ENCODE peak calls at places on chromosome 1, in six cellular contexts. One of them, this sample, is unnamed.

GRCh38 chr1:82562448-82562847 is 761.7 kb downstream of the ADGRL2 start:
- DNase-seq in stromal cell of bone marrow: no peak
- DNase-seq in omental fat pad: no peak
- DNase-seq in IMR-90: no peak
- DNase-seq in NCI-H446 treated with DMSO at 0.1 percent for 48 hours: no peak
- DNase-seq in hippocampal formation: no peak
- DNase-seq in this sample: no peak

GRCh38 chr1:226063362-226064167 is 1.0 kb downstream of the H3-3A start:
- DNase-seq in hippocampal formation: peak; percentile 31
- DNase-seq in omental fat pad: no peak
- DNase-seq in stromal cell of bone marrow: no peak
- DNase-seq in IMR-90: peak; percentile 28
- DNase-seq in NCI-H446 treated with DMSO at 0.1 percent for 48 hours: no peak
- DNase-seq in this sample: peak; percentile 80

GRCh38 chr1:180912211-180912800 is 391 bp upstream of the KIAA1614 start:
- DNase-seq in NCI-H446 treated with DMSO at 0.1 percent for 48 hours: no peak
- DNase-seq in IMR-90: peak; percentile 34
- DNase-seq in stromal cell of bone marrow: no peak
- DNase-seq in omental fat pad: no peak
- DNase-seq in hippocampal formation: peak; percentile 45
- DNase-seq in this sample: peak; percentile 60

GRCh38 chr1:15152318-15153183 is 996 bp upstream of the TMEM51 start:
- DNase-seq in NCI-H446 treated with DMSO at 0.1 percent for 48 hours: peak; percentile 64
- DNase-seq in omental fat pad: peak; percentile 42
- DNase-seq in hippocampal formation: peak; percentile 55
- DNase-seq in stromal cell of bone marrow: peak; percentile 73
- DNase-seq in IMR-90: peak; percentile 91
- DNase-seq in this sample: peak; percentile 87

GRCh38 chr1:45686081-45687013 is at the start of gene GPBP1L1:
- DNase-seq in stromal cell of bone marrow: peak; percentile 91
- DNase-seq in IMR-90: peak; percentile 97
- DNase-seq in hippocampal formation: peak; percentile 97
- DNase-seq in omental fat pad: peak; percentile 82
- DNase-seq in NCI-H446 treated with DMSO at 0.1 percent for 48 hours: peak; percentile 95
- DNase-seq in this sample: peak; percentile 99

GRCh38 chr1:56477164-56478111 is 101.9 kb downstream of the PLPP3 start:
- DNase-seq in omental fat pad: no peak
- DNase-seq in IMR-90: peak; percentile 65
- DNase-seq in NCI-H446 treated with DMSO at 0.1 percent for 48 hours: no peak
- DNase-seq in stromal cell of bone marrow: peak; percentile 24
- DNase-seq in hippocampal formation: peak; percentile 49
- DNase-seq in this sample: peak; percentile 69

GRCh38 chr1:236150291-236150940 is 8.1 kb downstream of the GPR137B start:
- DNase-seq in hippocampal formation: no peak
- DNase-seq in NCI-H446 treated with DMSO at 0.1 percent for 48 hours: no peak
- DNase-seq in omental fat pad: no peak
- DNase-seq in IMR-90: no peak
- DNase-seq in stromal cell of bone marrow: no peak
- DNase-seq in this sample: no peak

GRCh38 chr1:54812801-54813478 is 11.8 kb upstream of the TTC22 start:
- DNase-seq in NCI-H446 treated with DMSO at 0.1 percent for 48 hours: no peak
- DNase-seq in omental fat pad: no peak
- DNase-seq in IMR-90: no peak
- DNase-seq in stromal cell of bone marrow: no peak
- DNase-seq in hippocampal formation: no peak
- DNase-seq in this sample: peak; percentile 20

GRCh38 chr1:22410401-22410800 is 41.2 kb upstream of the ZBTB40 start:
- DNase-seq in NCI-H446 treated with DMSO at 0.1 percent for 48 hours: no peak
- DNase-seq in hippocampal formation: no peak
- DNase-seq in omental fat pad: no peak
- DNase-seq in stromal cell of bone marrow: no peak
- DNase-seq in IMR-90: no peak
- DNase-seq in this sample: no peak

GRCh38 chr1:230090194-230090711 is 23.2 kb downstream of the GALNT2 start:
- DNase-seq in stromal cell of bone marrow: no peak
- DNase-seq in omental fat pad: no peak
- DNase-seq in hippocampal formation: no peak
- DNase-seq in NCI-H446 treated with DMSO at 0.1 percent for 48 hours: no peak
- DNase-seq in IMR-90: peak; percentile 87
- DNase-seq in this sample: no peak

GRCh38 chr1:119040906-119041305 is 52.8 kb upstream of the TBX15 start:
- DNase-seq in omental fat pad: peak; percentile 30
- DNase-seq in stromal cell of bone marrow: peak; percentile 28
- DNase-seq in hippocampal formation: no peak
- DNase-seq in NCI-H446 treated with DMSO at 0.1 percent for 48 hours: peak; percentile 47
- DNase-seq in IMR-90: peak; percentile 68
- DNase-seq in this sample: peak; percentile 78

GRCh38 chr1:203492486-203493130 is 1.3 kb upstream of the OPTC start:
- DNase-seq in IMR-90: no peak
- DNase-seq in NCI-H446 treated with DMSO at 0.1 percent for 48 hours: peak; percentile 69
- DNase-seq in omental fat pad: no peak
- DNase-seq in hippocampal formation: no peak
- DNase-seq in stromal cell of bone marrow: no peak
- DNase-seq in this sample: no peak

GRCh38 chr1:27601771-27602509 is 2.0 kb downstream of the AHDC1 start:
- DNase-seq in hippocampal formation: peak; percentile 63
- DNase-seq in stromal cell of bone marrow: no peak
- DNase-seq in IMR-90: no peak
- DNase-seq in NCI-H446 treated with DMSO at 0.1 percent for 48 hours: no peak
- DNase-seq in omental fat pad: no peak
- DNase-seq in this sample: no peak

GRCh38 chr1:179144621-179145020 is 62.8 kb downstream of the TOR3A start:
- DNase-seq in omental fat pad: no peak
- DNase-seq in IMR-90: peak; percentile 45
- DNase-seq in stromal cell of bone marrow: no peak
- DNase-seq in NCI-H446 treated with DMSO at 0.1 percent for 48 hours: no peak
- DNase-seq in hippocampal formation: no peak
- DNase-seq in this sample: no peak

GRCh38 chr1:86933562-86934377 is 19.3 kb downstream of the HS2ST1 start:
- DNase-seq in omental fat pad: no peak
- DNase-seq in IMR-90: no peak
- DNase-seq in hippocampal formation: no peak
- DNase-seq in NCI-H446 treated with DMSO at 0.1 percent for 48 hours: no peak
- DNase-seq in stromal cell of bone marrow: no peak
- DNase-seq in this sample: no peak

GRCh38 chr1:99361406-99361805 is 97.1 kb downstream of the PLPPR4 start:
- DNase-seq in omental fat pad: no peak
- DNase-seq in stromal cell of bone marrow: no peak
- DNase-seq in NCI-H446 treated with DMSO at 0.1 percent for 48 hours: no peak
- DNase-seq in IMR-90: no peak
- DNase-seq in hippocampal formation: no peak
- DNase-seq in this sample: no peak

GRCh38 chr1:1129309-1129708 is 13.4 kb upstream of the C1orf159 start:
- DNase-seq in stromal cell of bone marrow: no peak
- DNase-seq in IMR-90: no peak
- DNase-seq in omental fat pad: no peak
- DNase-seq in hippocampal formation: no peak
- DNase-seq in NCI-H446 treated with DMSO at 0.1 percent for 48 hours: no peak
- DNase-seq in this sample: no peak

GRCh38 chr1:231279081-231279480 is 38.1 kb downstream of the GNPAT start:
- DNase-seq in stromal cell of bone marrow: no peak
- DNase-seq in IMR-90: peak; percentile 28
- DNase-seq in hippocampal formation: no peak
- DNase-seq in omental fat pad: no peak
- DNase-seq in NCI-H446 treated with DMSO at 0.1 percent for 48 hours: no peak
- DNase-seq in this sample: no peak

GRCh38 chr1:111481387-111482221 is 7.8 kb downstream of the C1orf162 start:
- DNase-seq in omental fat pad: peak; percentile 28
- DNase-seq in hippocampal formation: peak; percentile 84
- DNase-seq in NCI-H446 treated with DMSO at 0.1 percent for 48 hours: no peak
- DNase-seq in stromal cell of bone marrow: peak; percentile 48
- DNase-seq in IMR-90: peak; percentile 66
- DNase-seq in this sample: no peak

GRCh38 chr1:31764307-31765040 is at the start of gene ADGRB2:
- DNase-seq in IMR-90: no peak
- DNase-seq in NCI-H446 treated with DMSO at 0.1 percent for 48 hours: no peak
- DNase-seq in omental fat pad: no peak
- DNase-seq in stromal cell of bone marrow: no peak
- DNase-seq in hippocampal formation: peak; percentile 33
- DNase-seq in this sample: no peak

GRCh38 chr1:116763787-116764465 is 9.7 kb downstream of the CD2 start:
- DNase-seq in hippocampal formation: no peak
- DNase-seq in NCI-H446 treated with DMSO at 0.1 percent for 48 hours: no peak
- DNase-seq in IMR-90: no peak
- DNase-seq in stromal cell of bone marrow: no peak
- DNase-seq in omental fat pad: no peak
- DNase-seq in this sample: no peak

GRCh38 chr1:157652859-157653493 is 47.6 kb downstream of the FCRL3 start:
- DNase-seq in stromal cell of bone marrow: no peak
- DNase-seq in NCI-H446 treated with DMSO at 0.1 percent for 48 hours: no peak
- DNase-seq in omental fat pad: no peak
- DNase-seq in hippocampal formation: no peak
- DNase-seq in IMR-90: no peak
- DNase-seq in this sample: no peak

GRCh38 chr1:19921310-19921709 is 2.1 kb downstream of the PLA2G2E start:
- DNase-seq in IMR-90: no peak
- DNase-seq in NCI-H446 treated with DMSO at 0.1 percent for 48 hours: no peak
- DNase-seq in stromal cell of bone marrow: no peak
- DNase-seq in omental fat pad: no peak
- DNase-seq in hippocampal formation: no peak
- DNase-seq in this sample: no peak

GRCh38 chr1:109490029-109490933 is 3.6 kb upstream of the CYB561D1 start:
- DNase-seq in hippocampal formation: peak; percentile 52
- DNase-seq in NCI-H446 treated with DMSO at 0.1 percent for 48 hours: no peak
- DNase-seq in IMR-90: peak; percentile 60
- DNase-seq in omental fat pad: peak; percentile 68
- DNase-seq in stromal cell of bone marrow: peak; percentile 44
- DNase-seq in this sample: no peak

GRCh38 chr1:46413596-46413985 is 19.5 kb downstream of the FAAH start:
- DNase-seq in stromal cell of bone marrow: no peak
- DNase-seq in NCI-H446 treated with DMSO at 0.1 percent for 48 hours: no peak
- DNase-seq in IMR-90: no peak
- DNase-seq in omental fat pad: no peak
- DNase-seq in hippocampal formation: no peak
- DNase-seq in this sample: no peak

GRCh38 chr1:203038217-203038741 is 12.0 kb downstream of the PPFIA4 start:
- DNase-seq in IMR-90: peak; percentile 78
- DNase-seq in hippocampal formation: no peak
- DNase-seq in stromal cell of bone marrow: peak; percentile 81
- DNase-seq in NCI-H446 treated with DMSO at 0.1 percent for 48 hours: no peak
- DNase-seq in omental fat pad: peak; percentile 35
- DNase-seq in this sample: peak; percentile 55

GRCh38 chr1:6799499-6799898 is 14.2 kb downstream of the CAMTA1 start:
- DNase-seq in NCI-H446 treated with DMSO at 0.1 percent for 48 hours: no peak
- DNase-seq in omental fat pad: no peak
- DNase-seq in IMR-90: peak; percentile 37
- DNase-seq in stromal cell of bone marrow: no peak
- DNase-seq in hippocampal formation: no peak
- DNase-seq in this sample: no peak

GRCh38 chr1:29703596-29703995 is 467.3 kb downstream of the PTPRU start:
- DNase-seq in IMR-90: peak; percentile 54
- DNase-seq in NCI-H446 treated with DMSO at 0.1 percent for 48 hours: no peak
- DNase-seq in omental fat pad: no peak
- DNase-seq in hippocampal formation: no peak
- DNase-seq in stromal cell of bone marrow: no peak
- DNase-seq in this sample: no peak

GRCh38 chr1:229298887-229299503 is 28.1 kb downstream of the RAB4A start:
- DNase-seq in stromal cell of bone marrow: no peak
- DNase-seq in NCI-H446 treated with DMSO at 0.1 percent for 48 hours: no peak
- DNase-seq in IMR-90: no peak
- DNase-seq in omental fat pad: no peak
- DNase-seq in hippocampal formation: no peak
- DNase-seq in this sample: no peak

GRCh38 chr1:42423621-42424200 is 32.1 kb downstream of the ZMYND12 start:
- DNase-seq in omental fat pad: no peak
- DNase-seq in NCI-H446 treated with DMSO at 0.1 percent for 48 hours: no peak
- DNase-seq in hippocampal formation: no peak
- DNase-seq in stromal cell of bone marrow: no peak
- DNase-seq in IMR-90: no peak
- DNase-seq in this sample: no peak